ENCODE peak calls at places on chromosome 3, in eight cellular contexts. V is amniotic stem cell; G is frontal cortex; Y is left ventricle myocardium inferior; H is fibroblast of pulmonary artery; Q is midbrain; I is NCI-H526; S is stimulated activated CD4-positive, alpha-beta T cell treated with anti-CD3 and anti-CD28 coated beads, Interleukin-12 subunit alpha, Interleukin-12 subunit beta, amount 100 ng/mL, for 4 hours. P is an unnamed sample.

GRCh38 chr3:140943781-140944547 is 2.3 kb downstream of the SLC25A36 start:
- DNase-seq in Q (no peak), Y (no peak), S (no peak), H (no peak), I (no peak), G (no peak), V (no peak), P (no peak)

GRCh38 chr3:168081171-168081771 is 14.5 kb downstream of the GOLIM4 start:
- DNase-seq in G (no peak), Q (no peak), S (no peak), Y (no peak), H (no peak), V (no peak), I (no peak), P (no peak)

GRCh38 chr3:16329036-16329791 is 64.2 kb downstream of the OXNAD1 start:
- DNase-seq in I (no peak), H (no peak), Y (no peak), V (no peak), Q (no peak), S (no peak), G (no peak), P (no peak)

GRCh38 chr3:11085078-11085840 is 69.0 kb upstream of the HRH1 start:
- DNase-seq in Y (no peak), G (no peak), S (no peak), Q (no peak), H (no peak), I (no peak), V (no peak), P (no peak)

GRCh38 chr3:137687181-137687880 is 76.8 kb upstream of the SOX14 start:
- DNase-seq in S (no peak), Y (no peak), Q (no peak), H (no peak), I (no peak), V (no peak), G (no peak), P (no peak)

GRCh38 chr3:16595778-16596177 is 9.4 kb downstream of the DAZL start:
- DNase-seq in Y (no peak), I (no peak), V (no peak), H (peak; percentile 18), G (no peak), Q (no peak), S (no peak), P (no peak)

GRCh38 chr3:56801597-56802410 is at the start of gene ARHGEF3:
- DNase-seq in G (peak; percentile 85), H (peak; percentile 77), Q (peak; percentile 86), Y (peak; percentile 88), I (peak; percentile 48), S (peak; percentile 86), V (peak; percentile 46), P (peak; percentile 91)

GRCh38 chr3:43742935-43743334 is 52.2 kb downstream of the ABHD5 start:
- DNase-seq in Q (peak; percentile 5), V (no peak), I (no peak), H (peak; percentile 54), Y (no peak), G (no peak), S (no peak), P (no peak)

GRCh38 chr3:32200490-32200889 is 38.0 kb upstream of the CMTM8 start:
- DNase-seq in V (no peak), Y (peak; percentile 77), G (no peak), Q (no peak), I (no peak), H (peak; percentile 90), S (no peak), P (peak; percentile 82)

GRCh38 chr3:126342991-126343661 is 14.1 kb downstream of the KLF15 start:
- DNase-seq in Q (no peak), H (peak; percentile 11), Y (no peak), S (no peak), I (no peak), V (no peak), G (no peak), P (peak; percentile 42)

GRCh38 chr3:55823001-55823400 is 335.9 kb upstream of the WNT5A start:
- DNase-seq in V (no peak), H (no peak), G (no peak), Y (no peak), I (no peak), Q (no peak), S (no peak), P (no peak)

GRCh38 chr3:157532529-157533297 is 29.5 kb upstream of the VEPH1 start:
- DNase-seq in H (peak; percentile 95), Q (peak; percentile 77), V (peak; percentile 80), I (peak; percentile 40), Y (no peak), G (no peak), S (no peak), P (no peak)

GRCh38 chr3:14623569-14624051 is 28.0 kb upstream of the CCDC174 start:
- DNase-seq in Y (no peak), S (no peak), H (no peak), I (no peak), G (no peak), V (no peak), Q (no peak), P (no peak)

GRCh38 chr3:129378949-129379348 is 49.5 kb downstream of the EFCAB12 start:
- DNase-seq in Q (no peak), S (no peak), G (no peak), V (no peak), I (no peak), Y (no peak), H (no peak), P (no peak)

GRCh38 chr3:176987901-176988300 is 209.4 kb downstream of the TBL1XR1 start:
- DNase-seq in Y (no peak), H (peak; percentile 58), V (no peak), Q (no peak), S (no peak), G (no peak), I (no peak), P (no peak)

GRCh38 chr3:88019024-88019423 is 39.8 kb downstream of the CGGBP1 start:
- DNase-seq in I (peak; percentile 83), G (no peak), H (no peak), V (no peak), Q (no peak), S (no peak), Y (no peak), P (no peak)

GRCh38 chr3:73398084-73398483 is 226.7 kb downstream of the PDZRN3 start:
- DNase-seq in Y (no peak), H (no peak), I (no peak), G (no peak), V (no peak), S (no peak), Q (no peak), P (no peak)

GRCh38 chr3:12437223-12437605 is 47.1 kb upstream of the TSEN2 start:
- DNase-seq in I (no peak), V (no peak), G (no peak), Q (no peak), H (no peak), S (no peak), Y (no peak), P (no peak)

GRCh38 chr3:88713233-88713691 is 394.2 kb upstream of the EPHA3 start:
- DNase-seq in V (no peak), Q (no peak), I (no peak), H (peak; percentile 18), S (no peak), Y (no peak), G (no peak), P (no peak)

GRCh38 chr3:32359766-32360513 is 31.7 kb upstream of the CMTM7 start:
- DNase-seq in H (no peak), Q (no peak), Y (no peak), I (no peak), S (no peak), V (no peak), G (no peak), P (no peak)

GRCh38 chr3:17290894-17291293 is 406.1 kb downstream of the PLCL2 start:
- DNase-seq in Y (no peak), V (no peak), S (no peak), Q (no peak), G (no peak), H (no peak), I (no peak), P (no peak)

GRCh38 chr3:162112719-162113118 is 616.1 kb downstream of the OTOL1 start:
- DNase-seq in S (no peak), I (no peak), G (no peak), Q (no peak), V (no peak), Y (no peak), H (peak; percentile 9), P (no peak)

GRCh38 chr3:47636921-47637320 is 58.3 kb upstream of the CSPG5 start:
- DNase-seq in Y (no peak), G (no peak), V (no peak), H (no peak), Q (no peak), S (no peak), I (no peak), P (no peak)

GRCh38 chr3:172869356-172869755 is 118.8 kb downstream of the ECT2 start:
- DNase-seq in V (no peak), I (no peak), H (peak; percentile 82), S (no peak), Q (no peak), Y (no peak), G (no peak), P (no peak)

GRCh38 chr3:6250167-6250566 is 610.7 kb upstream of the GRM7 start:
- DNase-seq in S (no peak), Y (no peak), V (no peak), Q (no peak), H (no peak), G (no peak), I (no peak), P (no peak)

GRCh38 chr3:13556937-13557336 is 8.0 kb downstream of the FBLN2 start:
- DNase-seq in G (no peak), Y (no peak), Q (no peak), V (no peak), S (no peak), H (no peak), I (no peak), P (no peak)

GRCh38 chr3:153553605-153553945 is 391.5 kb downstream of the RAP2B start:
- DNase-seq in S (no peak), Y (no peak), Q (no peak), G (no peak), H (no peak), V (no peak), I (no peak), P (no peak)

GRCh38 chr3:13637311-13637891 is 88.5 kb downstream of the FBLN2 start:
- DNase-seq in G (no peak), H (no peak), Q (no peak), I (no peak), S (no peak), Y (no peak), V (no peak), P (no peak)

GRCh38 chr3:73772599-73772998 is 147.9 kb upstream of the PDZRN3 start:
- DNase-seq in I (no peak), G (no peak), Q (no peak), Y (no peak), H (no peak), V (no peak), S (no peak), P (no peak)

GRCh38 chr3:119330858-119331257 is 36.7 kb downstream of the ARHGAP31 start:
- DNase-seq in V (no peak), S (no peak), Q (no peak), G (no peak), H (no peak), Y (no peak), I (no peak), P (no peak)

GRCh38 chr3:180523040-180523439 is 78.9 kb upstream of the TTC14 start:
- DNase-seq in Y (no peak), S (no peak), I (no peak), V (no peak), Q (no peak), H (no peak), G (no peak), P (no peak)

GRCh38 chr3:104291878-104292277 is 1074.8 kb upstream of the ALCAM start:
- DNase-seq in G (no peak), Y (no peak), H (no peak), Q (no peak), I (no peak), V (no peak), S (no peak), P (no peak)

GRCh38 chr3:43736558-43736995 is 45.8 kb downstream of the ABHD5 start:
- DNase-seq in S (no peak), Y (no peak), G (no peak), V (no peak), H (peak; percentile 34), Q (no peak), I (no peak), P (no peak)

GRCh38 chr3:140595295-140595694 is 82.6 kb upstream of the TRIM42 start:
- DNase-seq in V (no peak), I (no peak), H (peak; percentile 67), Y (no peak), Q (no peak), S (no peak), G (no peak), P (no peak)

P was measured in Right ventricle myocardium superior.